ENCODE peak calls at places on chromosomes 16 and 17, in nine cellular contexts. K, Q, S, J, L, R, X, V and F are unnamed samples.

GRCh38 chr16:502179-502943 is 25.2 kb upstream of the CAPN15 start:
- DNase-seq in K (no peak), Q (no peak), S (no peak), J (no peak), L (no peak), R (no peak), X (no peak), V (no peak), F (no peak)

GRCh38 chr16:4433914-4434787 is 8.5 kb downstream of the DNAJA3 start:
- DNase-seq in K (no peak), Q (no peak), S (no peak), J (no peak), L (no peak), R (no peak), X (no peak), V (no peak), F (no peak)

GRCh38 chr16:25580071-25580470 is 111.7 kb upstream of the HS3ST4 start:
- DNase-seq in K (no peak), Q (no peak), S (no peak), J (no peak), L (no peak), R (peak; percentile 22), X (no peak), V (no peak), F (no peak)

GRCh38 chr17:31072186-31072585 is 22.6 kb upstream of the NF1 start:
- DNase-seq in K (peak; percentile 41), Q (no peak), S (no peak), J (no peak), L (peak; percentile 79), R (no peak), X (no peak), V (no peak), F (peak; percentile 38)

GRCh38 chr17:38877130-38877851 is 7.4 kb downstream of the LASP1 start:
- DNase-seq in K (no peak), Q (no peak), S (no peak), J (no peak), L (no peak), R (peak; percentile 42), X (no peak), V (no peak), F (no peak)

GRCh38 chr17:39972271-39972670 is 8.3 kb upstream of the PSMD3 start:
- DNase-seq in K (no peak), Q (no peak), S (no peak), J (no peak), L (no peak), R (no peak), X (no peak), V (no peak), F (no peak)

GRCh38 chr17:74531231-74531761 is at the start of gene CD300LB:
- DNase-seq in K (no peak), Q (no peak), S (no peak), J (no peak), L (no peak), R (no peak), X (peak; percentile 58), V (no peak), F (no peak)

GRCh38 chr16:55697867-55698266 is 42.1 kb downstream of the SLC6A2 start:
- DNase-seq in K (no peak), Q (no peak), S (no peak), J (no peak), L (no peak), R (no peak), X (no peak), V (no peak), F (no peak)

GRCh38 chr17:38428150-38428642 is at the start of gene ARHGAP23:
- DNase-seq in K (no peak), Q (peak; percentile 11), S (no peak), J (peak; percentile 86), L (peak; percentile 91), R (no peak), X (peak; percentile 89), V (peak; percentile 56), F (no peak)